ENCODE peak calls at places on chromosome 22, in eight cellular contexts. One of them, this sample, is unnamed.

GRCh38 chr22:20089226-20089976 is 9.4 kb downstream of the DGCR8 start:
- DNase-seq in HepG2: no peak
- DNase-seq in SK-N-SH: no peak
- DNase-seq in K562: no peak
- DNase-seq in H1: no peak
- DNase-seq in HCT116: no peak
- DNase-seq in A549: no peak
- DNase-seq in endothelial cell of umbilical vein: no peak
- DNase-seq in this sample: no peak

GRCh38 chr22:46072030-46072881 is 78.1 kb upstream of the PPARA start:
- DNase-seq in A549: no peak
- DNase-seq in HCT116: no peak
- DNase-seq in H1: no peak
- DNase-seq in endothelial cell of umbilical vein: peak
- DNase-seq in SK-N-SH: no peak
- DNase-seq in HepG2: no peak
- DNase-seq in K562: no peak
- DNase-seq in this sample: peak

GRCh38 chr22:44697423-44698179 is 4.4 kb upstream of the PRR5 start:
- DNase-seq in H1: peak
- DNase-seq in SK-N-SH: peak
- DNase-seq in A549: peak
- DNase-seq in HepG2: peak
- DNase-seq in endothelial cell of umbilical vein: peak
- DNase-seq in HCT116: peak
- DNase-seq in K562: peak
- DNase-seq in this sample: peak

GRCh38 chr22:47247609-47248240 is 485.3 kb downstream of the TBC1D22A start:
- DNase-seq in K562: no peak
- DNase-seq in HCT116: no peak
- DNase-seq in A549: no peak
- DNase-seq in H1: no peak
- DNase-seq in endothelial cell of umbilical vein: no peak
- DNase-seq in SK-N-SH: no peak
- DNase-seq in HepG2: no peak
- DNase-seq in this sample: no peak

GRCh38 chr22:38345782-38346181 is 28.5 kb upstream of the CSNK1E start:
- DNase-seq in SK-N-SH: no peak
- DNase-seq in HCT116: no peak
- DNase-seq in HepG2: no peak
- DNase-seq in H1: no peak
- DNase-seq in A549: no peak
- DNase-seq in K562: no peak
- DNase-seq in endothelial cell of umbilical vein: no peak
- DNase-seq in this sample: no peak

GRCh38 chr22:19916941-19917340 is 24.6 kb upstream of the COMT start:
- DNase-seq in endothelial cell of umbilical vein: no peak
- DNase-seq in A549: no peak
- DNase-seq in H1: no peak
- DNase-seq in HCT116: no peak
- DNase-seq in K562: no peak
- DNase-seq in SK-N-SH: no peak
- DNase-seq in HepG2: no peak
- DNase-seq in this sample: no peak

GRCh38 chr22:19571207-19571795 is 47.1 kb upstream of the CLDN5 start:
- DNase-seq in endothelial cell of umbilical vein: peak
- DNase-seq in A549: no peak
- DNase-seq in K562: no peak
- DNase-seq in SK-N-SH: no peak
- DNase-seq in H1: no peak
- DNase-seq in HepG2: no peak
- DNase-seq in HCT116: no peak
- DNase-seq in this sample: no peak

GRCh38 chr22:24935771-24936483 is 10.6 kb downstream of the LHFPL7 start:
- DNase-seq in HepG2: no peak
- DNase-seq in A549: no peak
- DNase-seq in H1: no peak
- DNase-seq in K562: no peak
- DNase-seq in endothelial cell of umbilical vein: no peak
- DNase-seq in HCT116: no peak
- DNase-seq in SK-N-SH: no peak
- DNase-seq in this sample: no peak

GRCh38 chr22:28989484-28989883 is 72.1 kb downstream of the C22orf31 start:
- DNase-seq in H1: no peak
- DNase-seq in A549: no peak
- DNase-seq in HCT116: no peak
- DNase-seq in endothelial cell of umbilical vein: no peak
- DNase-seq in HepG2: no peak
- DNase-seq in SK-N-SH: no peak
- DNase-seq in K562: no peak
- DNase-seq in this sample: peak

GRCh38 chr22:33083212-33083611 is 25.0 kb upstream of the SYN3 start:
- DNase-seq in HCT116: no peak
- DNase-seq in HepG2: no peak
- DNase-seq in endothelial cell of umbilical vein: no peak
- DNase-seq in A549: no peak
- DNase-seq in SK-N-SH: no peak
- DNase-seq in K562: no peak
- DNase-seq in H1: no peak
- DNase-seq in this sample: peak

GRCh38 chr22:46004105-46004866 is 27.3 kb upstream of the WNT7B start:
- DNase-seq in SK-N-SH: no peak
- DNase-seq in H1: no peak
- DNase-seq in endothelial cell of umbilical vein: no peak
- DNase-seq in HepG2: no peak
- DNase-seq in HCT116: no peak
- DNase-seq in K562: no peak
- DNase-seq in A549: no peak
- DNase-seq in this sample: peak

GRCh38 chr22:45159652-45160462 is 3.9 kb upstream of the NUP50 start:
- DNase-seq in endothelial cell of umbilical vein: peak
- DNase-seq in HepG2: peak
- DNase-seq in H1: no peak
- DNase-seq in A549: peak
- DNase-seq in K562: peak
- DNase-seq in HCT116: no peak
- DNase-seq in SK-N-SH: no peak
- DNase-seq in this sample: peak

GRCh38 chr22:48685767-48686166 is 1141.9 kb downstream of the BRD1 start:
- DNase-seq in HCT116: no peak
- DNase-seq in H1: no peak
- DNase-seq in SK-N-SH: no peak
- DNase-seq in A549: no peak
- DNase-seq in HepG2: no peak
- DNase-seq in K562: no peak
- DNase-seq in endothelial cell of umbilical vein: no peak
- DNase-seq in this sample: no peak

GRCh38 chr22:43782448-43782847 is 29.7 kb downstream of the EFCAB6 start:
- DNase-seq in endothelial cell of umbilical vein: no peak
- DNase-seq in HCT116: no peak
- DNase-seq in K562: no peak
- DNase-seq in SK-N-SH: no peak
- DNase-seq in H1: no peak
- DNase-seq in HepG2: no peak
- DNase-seq in A549: no peak
- DNase-seq in this sample: no peak

GRCh38 chr22:20865869-20866445 is 7.2 kb downstream of the SNAP29 start:
- DNase-seq in H1: no peak
- DNase-seq in HCT116: no peak
- DNase-seq in endothelial cell of umbilical vein: no peak
- DNase-seq in SK-N-SH: no peak
- DNase-seq in A549: no peak
- DNase-seq in HepG2: no peak
- DNase-seq in K562: peak
- DNase-seq in this sample: no peak

GRCh38 chr22:18950141-18950540 is 14.0 kb upstream of the PRODH start:
- DNase-seq in HCT116: no peak
- DNase-seq in HepG2: no peak
- DNase-seq in SK-N-SH: no peak
- DNase-seq in A549: no peak
- DNase-seq in H1: no peak
- DNase-seq in endothelial cell of umbilical vein: no peak
- DNase-seq in K562: no peak
- DNase-seq in this sample: no peak

GRCh38 chr22:34814260-34814659 is 251.7 kb upstream of the ISX start:
- DNase-seq in HCT116: no peak
- DNase-seq in HepG2: peak
- DNase-seq in H1: no peak
- DNase-seq in K562: no peak
- DNase-seq in SK-N-SH: no peak
- DNase-seq in endothelial cell of umbilical vein: no peak
- DNase-seq in A549: no peak
- DNase-seq in this sample: no peak

GRCh38 chr22:48889887-48890692 is 937.6 kb downstream of the BRD1 start:
- DNase-seq in HepG2: no peak
- DNase-seq in endothelial cell of umbilical vein: no peak
- DNase-seq in K562: no peak
- DNase-seq in HCT116: no peak
- DNase-seq in SK-N-SH: no peak
- DNase-seq in A549: no peak
- DNase-seq in H1: no peak
- DNase-seq in this sample: no peak

GRCh38 chr22:23804781-23805291 is 18.1 kb downstream of the SMARCB1 start:
- DNase-seq in endothelial cell of umbilical vein: no peak
- DNase-seq in HepG2: no peak
- DNase-seq in K562: no peak
- DNase-seq in SK-N-SH: no peak
- DNase-seq in HCT116: no peak
- DNase-seq in H1: no peak
- DNase-seq in A549: no peak
- DNase-seq in this sample: no peak

GRCh38 chr22:26648761-26649363 is 8.5 kb upstream of the MIAT start:
- DNase-seq in H1: no peak
- DNase-seq in A549: no peak
- DNase-seq in HCT116: no peak
- DNase-seq in HepG2: no peak
- DNase-seq in K562: no peak
- DNase-seq in SK-N-SH: peak
- DNase-seq in endothelial cell of umbilical vein: no peak
- DNase-seq in this sample: peak

GRCh38 chr22:36921309-36922096 is 8.1 kb downstream of the CSF2RB start:
- DNase-seq in H1: no peak
- DNase-seq in HepG2: no peak
- DNase-seq in A549: no peak
- DNase-seq in HCT116: no peak
- DNase-seq in SK-N-SH: no peak
- DNase-seq in K562: no peak
- DNase-seq in endothelial cell of umbilical vein: peak
- DNase-seq in this sample: peak
- H3K4me3 ChIP-seq in H1: no peak
- H3K4me3 ChIP-seq in HepG2: no peak
- H3K4me3 ChIP-seq in A549: no peak
- H3K4me3 ChIP-seq in HCT116: no peak
- H3K4me3 ChIP-seq in SK-N-SH: no peak
- H3K4me3 ChIP-seq in K562: no peak
- H3K4me3 ChIP-seq in endothelial cell of umbilical vein: no peak
- H3K4me3 ChIP-seq in this sample: no peak

DNA sequence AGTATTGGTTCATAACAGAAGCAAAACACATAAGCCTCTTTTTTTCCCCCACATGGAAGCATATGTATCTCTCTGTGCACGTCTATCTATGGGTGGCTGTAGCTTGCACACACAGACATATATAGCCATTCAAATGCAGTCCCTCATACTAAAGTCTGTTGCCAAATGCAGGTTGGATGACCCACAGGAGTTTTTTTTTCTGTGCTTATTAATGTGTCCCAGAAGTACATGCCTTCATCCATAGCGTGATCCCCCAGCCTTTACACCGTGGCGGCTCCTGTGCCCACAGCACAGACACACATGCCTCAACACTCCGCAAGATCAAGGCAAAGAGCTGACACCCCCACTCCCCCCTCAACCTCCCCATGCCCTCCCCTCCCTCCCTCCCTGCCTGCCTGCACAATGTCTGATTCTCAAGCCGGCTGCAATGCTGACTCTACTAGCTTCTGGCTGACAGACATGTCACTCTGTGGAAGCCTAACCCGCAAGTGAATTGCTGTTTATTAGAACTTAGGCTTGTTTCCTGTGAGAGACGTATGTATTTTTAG is 2.3 kb downstream of the CACNG2 start:
- DNase-seq in A549: no peak
- DNase-seq in HepG2: no peak
- DNase-seq in endothelial cell of umbilical vein: no peak
- DNase-seq in HCT116: no peak
- DNase-seq in K562: no peak
- DNase-seq in H1: no peak
- DNase-seq in SK-N-SH: peak
- DNase-seq in this sample: no peak
- TF ChIP-seq MAX in A549: no peak
- TF ChIP-seq MAX in HepG2: no peak
- TF ChIP-seq MAX in endothelial cell of umbilical vein: no peak
- TF ChIP-seq MAX in HCT116: no peak
- TF ChIP-seq MAX in K562: no peak
- TF ChIP-seq MAX in H1: no peak
- TF ChIP-seq MAX in SK-N-SH: no peak
- TF ChIP-seq MAX in this sample: no peak

GRCh38 chr22:50242406-50242949 is 2.3 kb downstream of the TUBGCP6 start:
- DNase-seq in HCT116: no peak
- DNase-seq in endothelial cell of umbilical vein: no peak
- DNase-seq in SK-N-SH: no peak
- DNase-seq in K562: no peak
- DNase-seq in A549: no peak
- DNase-seq in HepG2: no peak
- DNase-seq in H1: no peak
- DNase-seq in this sample: no peak

GRCh38 chr22:50243704-50244419 is 961 bp downstream of the TUBGCP6 start:
- DNase-seq in K562: no peak
- DNase-seq in H1: no peak
- DNase-seq in HepG2: no peak
- DNase-seq in HCT116: no peak
- DNase-seq in endothelial cell of umbilical vein: peak
- DNase-seq in A549: no peak
- DNase-seq in SK-N-SH: no peak
- DNase-seq in this sample: peak

GRCh38 chr22:50246242-50247175 is 1.7 kb upstream of the TUBGCP6 start:
- DNase-seq in H1: no peak
- DNase-seq in A549: no peak
- DNase-seq in HCT116: no peak
- DNase-seq in endothelial cell of umbilical vein: no peak
- DNase-seq in HepG2: peak
- DNase-seq in SK-N-SH: no peak
- DNase-seq in K562: no peak
- DNase-seq in this sample: no peak

GRCh38 chr22:50245214-50246072 is 620 bp upstream of the TUBGCP6 start:
- DNase-seq in H1: no peak
- DNase-seq in SK-N-SH: peak
- DNase-seq in HCT116: no peak
- DNase-seq in HepG2: no peak
- DNase-seq in A549: no peak
- DNase-seq in endothelial cell of umbilical vein: no peak
- DNase-seq in K562: no peak
- DNase-seq in this sample: no peak

GRCh38 chr22:50244420-50245213 is at the start of gene TUBGCP6:
- DNase-seq in A549: peak
- DNase-seq in endothelial cell of umbilical vein: peak
- DNase-seq in SK-N-SH: peak
- DNase-seq in HCT116: peak
- DNase-seq in K562: peak
- DNase-seq in HepG2: peak
- DNase-seq in H1: peak
- DNase-seq in this sample: peak
- TF ChIP-seq CTCF in A549: no peak
- TF ChIP-seq CTCF in endothelial cell of umbilical vein: no peak
- TF ChIP-seq CTCF in SK-N-SH: peak
- TF ChIP-seq CTCF in HCT116: peak
- TF ChIP-seq CTCF in K562: no peak
- TF ChIP-seq CTCF in HepG2: peak
- TF ChIP-seq CTCF in H1: no peak
- TF ChIP-seq CTCF in this sample: no peak

GRCh38 chr22:16603448-16603768 is 10.8 kb upstream of the CCT8L2 start:
- DNase-seq in A549: no peak
- DNase-seq in SK-N-SH: no peak
- DNase-seq in HepG2: no peak
- DNase-seq in H1: no peak
- DNase-seq in HCT116: no peak
- DNase-seq in endothelial cell of umbilical vein: no peak
- DNase-seq in K562: peak
- DNase-seq in this sample: no peak
- H3K4me3 ChIP-seq in A549: no peak
- H3K4me3 ChIP-seq in SK-N-SH: no peak
- H3K4me3 ChIP-seq in HepG2: no peak
- H3K4me3 ChIP-seq in H1: no peak
- H3K4me3 ChIP-seq in HCT116: no peak
- H3K4me3 ChIP-seq in endothelial cell of umbilical vein: no peak
- H3K4me3 ChIP-seq in K562: peak
- H3K4me3 ChIP-seq in this sample: no peak